ENCODE peak calls at places on chromosomes 4 and X, in nine cellular contexts. One of them, this sample, is unnamed.

GRCh38 chrX:84186603-84187358 is 1.2 kb downstream of the RPS6KA6 start:
- DNase-seq in PC-3: peak; percentile 48
- DNase-seq in MM.1S: peak; percentile 48
- DNase-seq in tibial artery: no peak
- DNase-seq in cardiac muscle cell: no peak
- DNase-seq in cardiac fibroblast: no peak
- DNase-seq in AG10803: no peak
- DNase-seq in fibroblast of lung: peak; percentile 24
- DNase-seq in psoas muscle: no peak
- DNase-seq in this sample: no peak

GRCh38 chr4:21512351-21512750 is 436.2 kb downstream of the KCNIP4 start:
- DNase-seq in PC-3: peak; percentile 50
- DNase-seq in MM.1S: peak; percentile 56
- DNase-seq in tibial artery: no peak
- DNase-seq in cardiac muscle cell: peak; percentile 73
- DNase-seq in cardiac fibroblast: peak; percentile 59
- DNase-seq in AG10803: peak; percentile 12
- DNase-seq in fibroblast of lung: peak; percentile 69
- DNase-seq in psoas muscle: no peak
- DNase-seq in this sample: no peak

GRCh38 chrX:69065451-69065850 is 99.8 kb downstream of the PJA1 start:
- DNase-seq in PC-3: peak; percentile 31
- DNase-seq in MM.1S: no peak
- DNase-seq in tibial artery: no peak
- DNase-seq in cardiac muscle cell: no peak
- DNase-seq in cardiac fibroblast: peak; percentile 18
- DNase-seq in AG10803: peak; percentile 13
- DNase-seq in fibroblast of lung: no peak
- DNase-seq in psoas muscle: no peak
- DNase-seq in this sample: no peak

GRCh38 chr4:170248576-170248975 is 158.8 kb upstream of the AADAT start:
- DNase-seq in PC-3: peak; percentile 60
- DNase-seq in MM.1S: no peak
- DNase-seq in tibial artery: no peak
- DNase-seq in cardiac muscle cell: no peak
- DNase-seq in cardiac fibroblast: no peak
- DNase-seq in AG10803: no peak
- DNase-seq in fibroblast of lung: no peak
- DNase-seq in psoas muscle: no peak
- DNase-seq in this sample: no peak

GRCh38 chr4:3320361-3321023 is 27.7 kb downstream of the RGS12 start:
- DNase-seq in PC-3: no peak
- DNase-seq in MM.1S: no peak
- DNase-seq in tibial artery: no peak
- DNase-seq in cardiac muscle cell: no peak
- DNase-seq in cardiac fibroblast: no peak
- DNase-seq in AG10803: no peak
- DNase-seq in fibroblast of lung: no peak
- DNase-seq in psoas muscle: peak; percentile 91
- DNase-seq in this sample: no peak

GRCh38 chr4:130736436-130737185 is 1640.7 kb downstream of the C4orf33 start:
- DNase-seq in PC-3: no peak
- DNase-seq in MM.1S: no peak
- DNase-seq in tibial artery: no peak
- DNase-seq in cardiac muscle cell: no peak
- DNase-seq in cardiac fibroblast: no peak
- DNase-seq in AG10803: no peak
- DNase-seq in fibroblast of lung: no peak
- DNase-seq in psoas muscle: no peak
- DNase-seq in this sample: no peak

GRCh38 chr4:23337292-23337691 is 552.6 kb downstream of the PPARGC1A start:
- DNase-seq in PC-3: peak; percentile 37
- DNase-seq in MM.1S: peak; percentile 42
- DNase-seq in tibial artery: no peak
- DNase-seq in cardiac muscle cell: peak; percentile 14
- DNase-seq in cardiac fibroblast: no peak
- DNase-seq in AG10803: no peak
- DNase-seq in fibroblast of lung: no peak
- DNase-seq in psoas muscle: no peak
- DNase-seq in this sample: no peak

GRCh38 chr4:70722199-70722791 is 531 bp downstream of the RUFY3 start:
- DNase-seq in PC-3: no peak
- DNase-seq in MM.1S: no peak
- DNase-seq in tibial artery: no peak
- DNase-seq in cardiac muscle cell: no peak
- DNase-seq in cardiac fibroblast: peak; percentile 72
- DNase-seq in AG10803: peak; percentile 76
- DNase-seq in fibroblast of lung: peak; percentile 75
- DNase-seq in psoas muscle: no peak
- DNase-seq in this sample: no peak

GRCh38 chrX:102739642-102740041 is 19.1 kb downstream of the GPRASP3 start:
- DNase-seq in PC-3: no peak
- DNase-seq in MM.1S: no peak
- DNase-seq in tibial artery: no peak
- DNase-seq in cardiac muscle cell: peak; percentile 10
- DNase-seq in cardiac fibroblast: peak; percentile 7
- DNase-seq in AG10803: no peak
- DNase-seq in fibroblast of lung: no peak
- DNase-seq in psoas muscle: no peak
- DNase-seq in this sample: no peak

GRCh38 chr4:150591284-150591874 is 9.4 kb downstream of the MAB21L2 start:
- DNase-seq in PC-3: no peak
- DNase-seq in MM.1S: no peak
- DNase-seq in tibial artery: no peak
- DNase-seq in cardiac muscle cell: peak; percentile 8
- DNase-seq in cardiac fibroblast: no peak
- DNase-seq in AG10803: no peak
- DNase-seq in fibroblast of lung: no peak
- DNase-seq in psoas muscle: no peak
- DNase-seq in this sample: no peak

GRCh38 chr4:150598906-150599305 is 17.0 kb downstream of the MAB21L2 start:
- DNase-seq in PC-3: no peak
- DNase-seq in MM.1S: no peak
- DNase-seq in tibial artery: no peak
- DNase-seq in cardiac muscle cell: no peak
- DNase-seq in cardiac fibroblast: no peak
- DNase-seq in AG10803: no peak
- DNase-seq in fibroblast of lung: no peak
- DNase-seq in psoas muscle: no peak
- DNase-seq in this sample: no peak

GRCh38 chr4:150591904-150592303 is 10.0 kb downstream of the MAB21L2 start:
- DNase-seq in PC-3: no peak
- DNase-seq in MM.1S: no peak
- DNase-seq in tibial artery: no peak
- DNase-seq in cardiac muscle cell: no peak
- DNase-seq in cardiac fibroblast: no peak
- DNase-seq in AG10803: no peak
- DNase-seq in fibroblast of lung: no peak
- DNase-seq in psoas muscle: no peak
- DNase-seq in this sample: no peak

GRCh38 chr4:150589174-150589573 is 7.2 kb downstream of the MAB21L2 start:
- DNase-seq in PC-3: no peak
- DNase-seq in MM.1S: no peak
- DNase-seq in tibial artery: no peak
- DNase-seq in cardiac muscle cell: no peak
- DNase-seq in cardiac fibroblast: no peak
- DNase-seq in AG10803: no peak
- DNase-seq in fibroblast of lung: no peak
- DNase-seq in psoas muscle: no peak
- DNase-seq in this sample: no peak

GRCh38 chr4:150593996-150594395 is 12.0 kb downstream of the MAB21L2 start:
- DNase-seq in PC-3: peak; percentile 25
- DNase-seq in MM.1S: no peak
- DNase-seq in tibial artery: no peak
- DNase-seq in cardiac muscle cell: no peak
- DNase-seq in cardiac fibroblast: peak; percentile 54
- DNase-seq in AG10803: peak; percentile 35
- DNase-seq in fibroblast of lung: peak; percentile 37
- DNase-seq in psoas muscle: no peak
- DNase-seq in this sample: no peak
- TF ChIP-seq CTCF in PC-3: peak; percentile 52
- TF ChIP-seq CTCF in MM.1S: no peak
- TF ChIP-seq CTCF in tibial artery: no peak
- TF ChIP-seq CTCF in cardiac muscle cell: peak; percentile 41
- TF ChIP-seq CTCF in cardiac fibroblast: peak; percentile 33
- TF ChIP-seq CTCF in AG10803: peak; percentile 56
- TF ChIP-seq CTCF in fibroblast of lung: peak; percentile 26
- TF ChIP-seq CTCF in psoas muscle: no peak
- TF ChIP-seq CTCF in this sample: peak; percentile 20

DNA sequence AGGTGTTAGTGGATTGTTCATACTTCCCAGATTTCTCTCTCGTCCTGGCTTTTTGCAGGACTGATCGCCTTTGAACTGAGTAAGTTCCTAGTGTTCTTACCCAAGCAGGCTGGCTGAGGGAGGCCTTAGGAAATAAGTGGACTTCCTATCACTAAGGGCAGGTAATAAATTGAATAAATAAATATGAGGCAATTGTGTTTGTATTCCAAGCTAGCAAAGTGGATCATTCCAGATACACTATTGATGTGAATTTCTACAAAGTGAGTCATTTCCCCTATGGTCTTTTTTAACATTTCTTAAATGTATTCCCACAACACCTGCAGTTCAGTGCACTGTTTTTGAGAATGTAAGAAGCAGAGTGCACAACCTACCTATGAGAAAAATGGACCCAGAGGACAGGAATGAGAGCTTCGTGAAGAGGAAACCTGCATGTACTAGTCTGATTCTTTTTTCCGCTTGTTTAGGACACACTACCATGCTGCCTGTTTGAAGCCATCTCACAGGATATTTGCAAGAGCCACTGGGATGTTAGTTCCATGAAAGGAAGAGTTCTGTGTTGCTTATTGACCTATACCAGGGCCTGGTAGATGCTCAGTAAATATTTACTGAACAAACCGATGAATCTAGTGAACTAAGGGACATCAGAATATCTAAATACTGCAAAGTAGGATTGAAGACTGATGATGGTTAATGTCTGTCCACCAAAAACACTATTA is 29.0 kb upstream of the SMAD1 start:
- DNase-seq in PC-3: peak; percentile 86
- DNase-seq in MM.1S: no peak
- DNase-seq in tibial artery: no peak
- DNase-seq in cardiac muscle cell: no peak
- DNase-seq in cardiac fibroblast: no peak
- DNase-seq in AG10803: no peak
- DNase-seq in fibroblast of lung: no peak
- DNase-seq in psoas muscle: no peak
- DNase-seq in this sample: no peak
- H3K4me3 ChIP-seq in PC-3: no peak overlapping the region
- H3K4me3 ChIP-seq in MM.1S: no peak overlapping the region
- H3K4me3 ChIP-seq in tibial artery: no peak overlapping the region
- H3K4me3 ChIP-seq in cardiac muscle cell: no peak overlapping the region
- H3K4me3 ChIP-seq in cardiac fibroblast: no peak overlapping the region
- H3K4me3 ChIP-seq in AG10803: no peak overlapping the region
- H3K4me3 ChIP-seq in fibroblast of lung: no peak overlapping the region
- H3K4me3 ChIP-seq in psoas muscle: no peak overlapping the region
- H3K4me3 ChIP-seq in this sample: no peak overlapping the region

GRCh38 chrX:134246282-134246681 is 9.3 kb downstream of the CCDC160 start:
- DNase-seq in PC-3: peak; percentile 34
- DNase-seq in MM.1S: peak; percentile 15
- DNase-seq in tibial artery: no peak
- DNase-seq in cardiac muscle cell: no peak
- DNase-seq in cardiac fibroblast: no peak
- DNase-seq in AG10803: peak; percentile 0
- DNase-seq in fibroblast of lung: peak; percentile 48
- DNase-seq in psoas muscle: no peak
- DNase-seq in this sample: no peak
- TF ChIP-seq CTCF in PC-3: peak; percentile 33
- TF ChIP-seq CTCF in MM.1S: peak; percentile 25
- TF ChIP-seq CTCF in tibial artery: no peak
- TF ChIP-seq CTCF in cardiac muscle cell: no peak
- TF ChIP-seq CTCF in cardiac fibroblast: no peak
- TF ChIP-seq CTCF in AG10803: no peak
- TF ChIP-seq CTCF in fibroblast of lung: no peak
- TF ChIP-seq CTCF in psoas muscle: no peak
- TF ChIP-seq CTCF in this sample: no peak

GRCh38 chr4:1312821-1313640 is 23.3 kb downstream of the MAEA start:
- DNase-seq in PC-3: no peak
- DNase-seq in MM.1S: no peak
- DNase-seq in tibial artery: no peak
- DNase-seq in cardiac muscle cell: no peak
- DNase-seq in cardiac fibroblast: no peak
- DNase-seq in AG10803: no peak
- DNase-seq in fibroblast of lung: no peak
- DNase-seq in psoas muscle: peak; percentile 21
- DNase-seq in this sample: no peak

GRCh38 chr4:1307951-1308735 is 18.5 kb downstream of the MAEA start:
- DNase-seq in PC-3: no peak
- DNase-seq in MM.1S: no peak
- DNase-seq in tibial artery: no peak
- DNase-seq in cardiac muscle cell: no peak
- DNase-seq in cardiac fibroblast: no peak
- DNase-seq in AG10803: no peak
- DNase-seq in fibroblast of lung: no peak
- DNase-seq in psoas muscle: peak; percentile 42
- DNase-seq in this sample: no peak

GRCh38 chr4:1309261-1310010 is 19.7 kb downstream of the MAEA start:
- DNase-seq in PC-3: no peak
- DNase-seq in MM.1S: no peak
- DNase-seq in tibial artery: peak; percentile 93
- DNase-seq in cardiac muscle cell: peak; percentile 93
- DNase-seq in cardiac fibroblast: peak; percentile 97
- DNase-seq in AG10803: peak; percentile 93
- DNase-seq in fibroblast of lung: peak; percentile 93
- DNase-seq in psoas muscle: peak; percentile 94
- DNase-seq in this sample: peak; percentile 89

GRCh38 chr4:1310796-1311715 is 21.4 kb downstream of the MAEA start:
- DNase-seq in PC-3: no peak
- DNase-seq in MM.1S: no peak
- DNase-seq in tibial artery: no peak
- DNase-seq in cardiac muscle cell: no peak
- DNase-seq in cardiac fibroblast: no peak
- DNase-seq in AG10803: no peak
- DNase-seq in fibroblast of lung: no peak
- DNase-seq in psoas muscle: peak; percentile 53
- DNase-seq in this sample: no peak

DNA sequence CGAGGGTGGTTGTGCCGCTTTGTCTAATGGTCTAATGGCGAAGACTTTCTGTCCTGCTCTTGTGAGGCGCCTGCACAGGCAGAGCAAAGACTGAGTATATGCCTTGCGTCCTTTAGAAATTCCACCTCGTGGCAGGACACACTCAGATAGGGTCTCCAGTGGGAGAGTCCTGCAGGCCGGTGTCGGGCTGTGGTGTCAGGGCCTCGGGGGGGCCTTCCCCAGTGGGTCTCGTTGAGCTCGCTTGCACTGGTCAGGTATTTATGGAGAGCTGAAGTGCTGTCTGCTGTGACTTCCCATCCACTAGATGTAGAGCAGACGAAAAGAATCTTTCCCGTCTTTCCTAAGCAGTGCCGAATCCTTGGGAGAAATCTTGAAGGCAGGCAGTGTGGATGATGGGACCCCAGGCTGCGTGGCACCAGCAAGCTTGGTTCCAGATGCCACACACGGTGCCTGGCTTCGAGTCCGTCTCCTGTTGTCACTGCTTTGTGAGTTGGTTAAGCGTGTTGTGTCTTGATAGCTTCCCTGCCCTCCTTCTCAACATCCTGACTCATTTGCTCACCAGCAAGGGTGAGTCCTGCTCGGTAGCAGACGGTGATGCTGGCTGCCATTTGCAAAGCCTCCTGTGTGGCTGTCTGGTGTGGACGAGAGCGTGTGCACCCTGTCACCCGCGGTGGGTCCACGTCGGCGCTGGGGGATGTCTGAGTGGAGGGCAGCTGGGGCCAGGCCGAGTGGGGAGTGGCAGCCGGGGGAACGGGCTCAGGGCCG is 20.5 kb downstream of the MAEA start:
- DNase-seq in PC-3: no peak
- DNase-seq in MM.1S: no peak
- DNase-seq in tibial artery: no peak
- DNase-seq in cardiac muscle cell: no peak
- DNase-seq in cardiac fibroblast: no peak
- DNase-seq in AG10803: no peak
- DNase-seq in fibroblast of lung: no peak
- DNase-seq in psoas muscle: no peak
- DNase-seq in this sample: no peak
- H3K4me3 ChIP-seq in PC-3: no peak overlapping the region
- H3K4me3 ChIP-seq in MM.1S: no peak overlapping the region
- H3K4me3 ChIP-seq in tibial artery: peak overlapping the region; percentile 47
- H3K4me3 ChIP-seq in cardiac muscle cell: peak overlapping the region; percentile 10
- H3K4me3 ChIP-seq in cardiac fibroblast: peak overlapping the region; percentile 51
- H3K4me3 ChIP-seq in AG10803: peak overlapping the region; percentile 55
- H3K4me3 ChIP-seq in fibroblast of lung: peak overlapping the region; percentile 65
- H3K4me3 ChIP-seq in psoas muscle: peak overlapping the region; percentile 63
- H3K4me3 ChIP-seq in this sample: peak overlapping the region; percentile 40

This sample was measured in heart right ventricle.